ENCODE peak calls at places on chromosomes 12 and 14, in seven cellular contexts. M is MCF 10A, X is Peyer's patch, F is A549, J is lung, Q is foreskin fibroblast, K is AG10803. E is an unnamed sample.

GRCh38 chr12:76627346-76628135 is 68.0 kb upstream of the OSBPL8 start:
- DNase-seq in M (no peak), X (no peak), F (no peak), J (no peak), Q (no peak), K (peak), E (no peak)

GRCh38 chr12:93468008-93468371 is 676 bp downstream of the MRPL42 start:
- DNase-seq in M (no peak), X (no peak), F (no peak), J (no peak), Q (no peak), K (no peak), E (no peak)

GRCh38 chr14:50823051-50823762 is 7.8 kb downstream of the NIN start:
- DNase-seq in M (no peak), X (no peak), F (no peak), J (no peak), Q (no peak), K (peak), E (no peak)

GRCh38 chr12:107109726-107110518 is 16.6 kb upstream of the CRY1 start:
- DNase-seq in M (no peak), X (no peak), F (no peak), J (no peak), Q (no peak), K (no peak), E (peak)

GRCh38 chr12:80373666-80374065 is 70.4 kb upstream of the PTPRQ start:
- DNase-seq in M (no peak), X (no peak), F (no peak), J (no peak), Q (no peak), K (no peak), E (no peak)

GRCh38 chr14:104594310-104595046 is 10.1 kb downstream of the TMEM179 start:
- DNase-seq in M (no peak), X (no peak), F (no peak), J (no peak), Q (no peak), K (no peak), E (no peak)

GRCh38 chr12:120181991-120182631 is 12.4 kb downstream of the GCN1 start:
- DNase-seq in M (peak), X (no peak), F (no peak), J (peak), Q (peak), K (peak), E (peak)

GRCh38 chr12:76455582-76456345 is 103.8 kb downstream of the OSBPL8 start:
- DNase-seq in M (peak), X (peak), F (peak), J (no peak), Q (peak), K (peak), E (peak)

GRCh38 chr12:57734586-57734985 is 4.0 kb downstream of the AGAP2 start:
- DNase-seq in M (no peak), X (no peak), F (no peak), J (no peak), Q (no peak), K (no peak), E (no peak)

GRCh38 chr12:107159384-107159900 is 66.1 kb upstream of the CRY1 start:
- DNase-seq in M (no peak), X (no peak), F (no peak), J (no peak), Q (no peak), K (no peak), E (no peak)

GRCh38 chr14:95959317-95959716 is 79.8 kb upstream of the C14orf132 start:
- DNase-seq in M (no peak), X (no peak), F (no peak), J (no peak), Q (no peak), K (no peak), E (no peak)

GRCh38 chr12:30908389-30909087 is 18.0 kb upstream of the TSPAN11 start:
- DNase-seq in M (peak), X (no peak), F (no peak), J (no peak), Q (peak), K (peak), E (no peak)

GRCh38 chr14:91439345-91439744 is 21.7 kb upstream of the CCDC88C start:
- DNase-seq in M (no peak), X (no peak), F (no peak), J (no peak), Q (no peak), K (no peak), E (no peak)

GRCh38 chr12:65511134-65511912 is 232.8 kb downstream of the MSRB3 start:
- DNase-seq in M (no peak), X (no peak), F (no peak), J (no peak), Q (no peak), K (peak), E (no peak)

GRCh38 chr12:31323466-31324115 is 2.4 kb downstream of the SINHCAF start:
- DNase-seq in M (no peak), X (peak), F (peak), J (no peak), Q (no peak), K (no peak), E (no peak)

GRCh38 chr14:34203271-34203722 is 252.4 kb upstream of the EGLN3 start:
- DNase-seq in M (peak), X (no peak), F (no peak), J (no peak), Q (no peak), K (peak), E (peak)

GRCh38 chr12:116525418-116526001 is 33.7 kb upstream of the MAP1LC3B2 start:
- DNase-seq in M (peak), X (peak), F (peak), J (peak), Q (peak), K (peak), E (peak)

GRCh38 chr14:100841445-100842403 is 15.8 kb downstream of the MEG3 start:
- DNase-seq in M (no peak), X (no peak), F (no peak), J (no peak), Q (no peak), K (no peak), E (no peak)

GRCh38 chr12:89270548-89270947 is 81.8 kb downstream of the DUSP6 start:
- DNase-seq in M (no peak), X (no peak), F (no peak), J (no peak), Q (no peak), K (no peak), E (no peak)

GRCh38 chr12:120413901-120414695 is 23.8 kb upstream of the COX6A1 start:
- DNase-seq in M (no peak), X (peak), F (no peak), J (no peak), Q (no peak), K (no peak), E (no peak)

GRCh38 chr12:81347404-81347803 is 269.5 kb downstream of the ACSS3 start:
- DNase-seq in M (no peak), X (no peak), F (no peak), J (no peak), Q (no peak), K (no peak), E (no peak)

GRCh38 chr12:67441736-67442346 is 172.7 kb downstream of the CAND1 start:
- DNase-seq in M (peak), X (peak), F (peak), J (peak), Q (peak), K (peak), E (peak)

GRCh38 chr12:57611810-57612710 is 825 bp downstream of the ARHGEF25 start:
- DNase-seq in M (no peak), X (no peak), F (no peak), J (no peak), Q (no peak), K (no peak), E (no peak)

GRCh38 chr12:91575631-91576030 is 393.0 kb upstream of the DCN start:
- DNase-seq in M (no peak), X (no peak), F (no peak), J (no peak), Q (no peak), K (no peak), E (no peak)

GRCh38 chr12:63844391-63845341 is at the start of gene SRGAP1:
- DNase-seq in M (peak), X (peak), F (no peak), J (peak), Q (peak), K (peak), E (peak)

GRCh38 chr12:71653137-71653536 is 10.5 kb downstream of the ZFC3H1 start:
- DNase-seq in M (no peak), X (no peak), F (no peak), J (no peak), Q (no peak), K (no peak), E (no peak)

GRCh38 chr14:35333797-35334743 is 41.9 kb downstream of the PSMA6 start:
- DNase-seq in M (peak), X (peak), F (no peak), J (no peak), Q (no peak), K (no peak), E (no peak)

GRCh38 chr14:50038398-50039119 is 77.8 kb downstream of the VCPKMT start:
- DNase-seq in M (peak), X (no peak), F (peak), J (peak), Q (peak), K (peak), E (peak)

GRCh38 chr12:92378682-92379479 is 233.2 kb upstream of the BTG1 start:
- DNase-seq in M (no peak), X (no peak), F (no peak), J (no peak), Q (no peak), K (no peak), E (no peak)

GRCh38 chr12:89821901-89822300 is 113.3 kb upstream of the ATP2B1 start:
- DNase-seq in M (no peak), X (no peak), F (no peak), J (no peak), Q (no peak), K (no peak), E (peak)

GRCh38 chr12:88658009-88658408 is 77.7 kb upstream of the KITLG start:
- DNase-seq in M (peak), X (no peak), F (no peak), J (no peak), Q (no peak), K (peak), E (peak)

GRCh38 chr12:131007031-131007793 is 53.5 kb downstream of the ADGRD1 start:
- DNase-seq in M (no peak), X (no peak), F (no peak), J (no peak), Q (no peak), K (peak), E (no peak)

GRCh38 chr14:31251028-31251958 is 43.7 kb upstream of the HECTD1 start:
- DNase-seq in M (no peak), X (no peak), F (no peak), J (no peak), Q (no peak), K (no peak), E (no peak)

GRCh38 chr12:92224685-92225331 is 79.2 kb upstream of the BTG1 start:
- DNase-seq in M (peak), X (no peak), F (no peak), J (no peak), Q (peak), K (peak), E (peak)

DNA sequence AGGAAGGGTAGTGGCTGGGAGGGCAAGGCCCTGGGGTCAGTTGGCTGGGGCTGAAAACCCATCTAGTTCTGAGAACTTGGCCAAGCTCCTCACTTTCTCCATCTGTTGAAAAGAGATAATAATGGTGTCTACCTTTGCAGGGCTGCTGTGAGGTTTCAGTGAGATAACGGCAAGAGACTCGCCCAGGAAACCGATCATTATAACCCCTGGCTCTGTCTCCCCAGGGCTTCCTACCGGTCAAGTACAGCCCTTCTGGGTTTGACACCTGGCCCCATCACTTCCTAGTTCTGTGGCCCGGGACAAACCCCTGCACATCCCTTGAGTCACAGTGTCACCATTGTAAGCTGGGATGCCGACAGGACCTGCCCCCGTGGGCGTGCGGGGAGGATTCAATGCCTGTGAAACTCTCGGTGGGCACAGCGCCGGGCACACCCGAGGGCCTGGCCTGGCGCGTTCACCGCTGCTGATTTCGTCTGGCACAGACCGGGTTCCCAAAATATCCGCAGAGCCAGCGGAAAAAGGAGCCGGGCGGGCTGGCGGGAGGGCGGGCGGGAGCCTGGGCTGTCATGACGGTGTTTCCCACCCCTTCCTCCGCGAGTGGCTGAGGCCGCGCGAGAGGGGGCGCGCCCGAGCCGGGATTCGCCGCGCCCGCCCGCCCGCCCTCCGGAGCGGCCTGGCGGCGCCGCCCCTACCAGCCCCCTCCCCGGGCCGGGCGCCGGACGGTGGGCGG is 4.5 kb downstream of the KMT5A start:
- DNase-seq in M (peak), X (peak), F (peak), J (peak), Q (peak), K (peak), E (peak)
- TF ChIP-seq CTCF in M (no peak), X (no peak), F (peak), J (no peak), Q (no peak), K (no peak), E (no peak)

GRCh38 chr12:2360630-2361170 is 307.9 kb downstream of the CACNA1C start:
- DNase-seq in M (no peak), X (peak), F (peak), J (no peak), Q (no peak), K (no peak), E (no peak)

GRCh38 chr12:2359725-2360629 is 307.2 kb downstream of the CACNA1C start:
- DNase-seq in M (no peak), X (peak), F (no peak), J (no peak), Q (no peak), K (no peak), E (no peak)

GRCh38 chr12:2355604-2356003 is 302.8 kb downstream of the CACNA1C start:
- DNase-seq in M (no peak), X (no peak), F (no peak), J (no peak), Q (no peak), K (no peak), E (no peak)

GRCh38 chr12:2356601-2357125 is 303.9 kb downstream of the CACNA1C start:
- DNase-seq in M (no peak), X (no peak), F (no peak), J (no peak), Q (no peak), K (no peak), E (no peak)

DNA sequence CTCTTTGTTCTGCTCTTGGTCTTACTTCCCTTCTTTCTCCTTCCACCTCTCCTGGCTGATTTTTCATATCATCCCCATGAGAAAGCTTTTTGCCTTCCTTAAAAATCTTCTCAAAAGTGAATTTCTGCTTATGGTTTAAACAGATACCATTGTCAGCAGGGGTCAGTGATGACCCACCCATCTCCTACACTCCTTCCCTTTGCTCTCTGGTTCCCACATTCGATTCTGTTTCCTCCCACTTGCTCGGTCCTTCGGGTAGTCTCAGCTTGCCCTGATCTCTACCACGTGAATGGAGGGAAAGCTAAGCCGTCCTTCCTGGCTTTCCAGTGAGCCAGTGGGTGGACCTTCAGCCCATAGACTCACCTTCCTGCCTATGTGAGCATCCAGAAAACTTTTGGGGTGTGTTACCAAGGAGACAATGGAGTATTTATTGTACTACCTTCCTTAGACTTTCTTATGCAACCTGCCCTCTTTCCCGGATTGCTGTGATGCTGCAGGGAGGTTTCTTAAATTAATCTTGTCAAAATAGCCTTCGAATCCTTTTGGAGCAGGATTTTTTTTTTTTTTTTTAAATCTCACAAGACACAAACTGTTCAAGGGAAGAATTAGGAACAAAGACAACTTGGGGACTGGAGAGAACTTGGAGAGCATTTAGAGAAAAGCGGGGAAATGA is 306.3 kb downstream of the CACNA1C start:
- DNase-seq in M (no peak), X (no peak), F (no peak), J (no peak), Q (no peak), K (no peak), E (no peak)
- TF ChIP-seq CTCF in M (no peak), X (no peak), F (no peak), J (no peak), Q (no peak), K (no peak), E (no peak)

GRCh38 chr14:52175982-52176502 is 91.5 kb upstream of the PTGDR start:
- DNase-seq in M (no peak), X (peak), F (no peak), J (no peak), Q (no peak), K (no peak), E (no peak)
- TF ChIP-seq CTCF in M (no peak), X (no peak), F (no peak), J (no peak), Q (no peak), K (no peak), E (no peak)

DNA sequence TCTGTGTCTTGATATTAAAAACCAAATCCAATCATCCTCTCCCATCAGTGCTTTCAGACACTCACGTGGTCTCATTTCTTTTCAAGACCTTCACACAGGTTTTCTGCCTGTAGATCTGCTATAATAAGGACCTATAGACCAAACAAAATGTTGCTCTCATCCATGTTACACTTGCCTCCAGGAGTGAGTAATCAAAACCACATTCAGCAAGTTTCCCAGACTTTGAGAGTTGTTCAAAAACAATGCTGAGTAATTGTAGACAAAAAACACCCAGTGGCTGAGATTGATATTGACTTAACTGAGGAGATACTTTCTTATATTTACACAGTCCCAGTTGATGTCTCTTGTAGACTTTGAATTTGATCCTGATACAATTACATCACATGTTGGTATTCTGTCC is 383.1 kb downstream of the TMEM132D start:
- DNase-seq in M (peak), X (no peak), F (no peak), J (no peak), Q (no peak), K (no peak), E (peak)
- TF ChIP-seq CTCF in M (no peak), X (no peak), F (no peak), J (no peak), Q (no peak), K (no peak), E (no peak)